ENCODE peak calls at places on chromosomes 6 and 20, in ten cellular contexts. R is RWPE2; T is tibial nerve; M is effector memory CD4-positive, alpha-beta T cell; I is naive thymus-derived CD4-positive, alpha-beta T cell; E is breast epithelium; P is endothelial cell of umbilical vein; G is CD4-positive, CD25-positive, alpha-beta regulatory T cell; C is stomach; K is left lung. Z is an unnamed sample.

GRCh38 chr20:52166150-52166549 is 25.4 kb downstream of the ZFP64 start:
- DNase-seq in P (no peak), M (no peak), E (no peak), C (no peak), R (no peak), I (no peak), T (no peak), K (no peak), G (no peak), Z (no peak)

GRCh38 chr20:10527781-10528180 is 92.7 kb downstream of the SLX4IP start:
- DNase-seq in T (no peak), M (no peak), K (no peak), I (no peak), G (no peak), C (no peak), E (no peak), P (no peak), R (no peak), Z (no peak)

GRCh38 chr20:57596998-57597939 is 23.0 kb downstream of the ZBP1 start:
- DNase-seq in C (peak; percentile 77), I (peak; percentile 69), M (peak; percentile 63), T (peak; percentile 61), G (peak; percentile 62), R (peak; percentile 87), P (peak; percentile 17), E (peak; percentile 43), K (peak; percentile 62), Z (peak; percentile 58)

GRCh38 chr6:145137425-145137824 is 597.9 kb downstream of the EPM2A start:
- DNase-seq in I (no peak), R (no peak), T (no peak), M (no peak), G (no peak), P (peak; percentile 29), E (no peak), C (no peak), K (no peak), Z (no peak)

GRCh38 chr6:167331565-167331964 is 6.7 kb downstream of the TTLL2 start:
- DNase-seq in C (peak; percentile 50), P (no peak), E (no peak), T (no peak), M (no peak), G (no peak), I (no peak), R (no peak), K (no peak), Z (no peak)

GRCh38 chr20:58024241-58024721 is 204.2 kb downstream of the ANKRD60 start:
- DNase-seq in C (no peak), G (no peak), I (no peak), T (no peak), E (peak; percentile 14), M (no peak), K (no peak), R (peak; percentile 76), P (no peak), Z (no peak)

GRCh38 chr6:161748535-161749386 is 474.9 kb upstream of the AGPAT4 start:
- DNase-seq in C (peak; percentile 51), K (no peak), M (no peak), T (peak; percentile 22), G (peak; percentile 11), P (peak; percentile 5), I (no peak), E (no peak), R (no peak), Z (peak; percentile 84)

GRCh38 chr6:158505194-158505593 is 54.7 kb upstream of the TMEM181 start:
- DNase-seq in G (no peak), R (no peak), E (no peak), K (no peak), T (no peak), I (no peak), P (no peak), M (no peak), C (no peak), Z (no peak)

GRCh38 chr6:34506718-34507117 is 40.8 kb downstream of the PACSIN1 start:
- DNase-seq in P (no peak), M (no peak), K (no peak), E (no peak), I (no peak), C (no peak), R (peak; percentile 26), T (no peak), G (no peak), Z (no peak)

GRCh38 chr6:40947876-40948514 is 91.0 kb downstream of the UNC5CL start:
- DNase-seq in P (peak; percentile 71), I (no peak), M (no peak), R (no peak), G (peak; percentile 24), C (no peak), E (no peak), T (no peak), K (no peak), Z (no peak)

GRCh38 chr20:24670981-24671380 is 201.6 kb downstream of the SYNDIG1 start:
- DNase-seq in I (no peak), G (no peak), C (no peak), K (peak; percentile 18), P (no peak), M (no peak), E (no peak), T (no peak), R (peak; percentile 28), Z (no peak)

GRCh38 chr20:21230686-21231085 is 72.4 kb upstream of the XRN2 start:
- DNase-seq in C (no peak), I (no peak), E (no peak), M (no peak), P (no peak), T (no peak), R (no peak), G (no peak), K (no peak), Z (no peak)

DNA sequence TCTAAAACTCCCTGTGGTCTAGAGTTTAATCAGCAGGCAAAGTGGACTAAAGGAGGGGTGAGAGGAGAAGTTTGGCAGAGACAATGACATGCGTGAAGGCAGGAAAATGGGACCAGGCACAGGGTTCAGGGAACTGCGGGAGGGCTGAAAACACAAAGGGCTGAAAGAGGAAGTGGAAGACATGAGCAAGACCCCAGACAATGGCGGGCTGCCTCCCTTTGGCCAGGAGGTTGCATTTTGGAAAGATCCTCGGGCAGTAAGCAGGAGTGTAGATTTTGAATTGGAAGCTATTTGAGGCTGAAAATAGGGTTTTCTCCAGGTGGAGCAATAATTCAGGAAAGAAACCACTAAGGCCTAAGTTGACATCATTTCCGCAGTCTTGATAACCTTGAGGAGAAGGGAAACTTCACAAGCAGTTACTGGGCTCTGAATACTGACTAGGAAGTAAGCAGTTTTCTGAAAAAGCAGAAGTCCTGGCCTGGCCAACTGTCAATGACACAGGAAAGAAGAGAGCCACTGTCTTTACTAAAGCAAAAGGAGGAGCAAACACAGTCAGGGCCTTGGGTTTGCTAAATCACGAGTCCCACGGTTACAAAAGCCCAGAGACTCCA is 3.4 kb downstream of the LY86 start:
- DNase-seq in R (no peak), I (no peak), M (no peak), T (peak; percentile 48), P (no peak), E (no peak), G (no peak), K (peak; percentile 71), C (no peak), Z (no peak)
- H3K27ac ChIP-seq in R (no peak overlapping the region), I (peak overlapping the region; percentile 14), M (no peak overlapping the region), T (no peak overlapping the region), P (no peak overlapping the region), E (no peak overlapping the region), G (no peak overlapping the region), K (peak overlapping the region; percentile 92), C (peak overlapping the region; percentile 37), Z (no peak overlapping the region)

GRCh38 chr6:7343546-7344475 is 30.8 kb upstream of the SSR1 start:
- DNase-seq in I (no peak), T (no peak), K (no peak), C (no peak), E (no peak), G (no peak), P (no peak), M (no peak), R (no peak), Z (no peak)
- H3K4me3 ChIP-seq in I (no peak overlapping the region), T (no peak overlapping the region), K (no peak overlapping the region), C (no peak overlapping the region), E (no peak overlapping the region), G (no peak overlapping the region), P (no peak overlapping the region), M (no peak overlapping the region), R (no peak overlapping the region), Z (no peak overlapping the region)

DNA sequence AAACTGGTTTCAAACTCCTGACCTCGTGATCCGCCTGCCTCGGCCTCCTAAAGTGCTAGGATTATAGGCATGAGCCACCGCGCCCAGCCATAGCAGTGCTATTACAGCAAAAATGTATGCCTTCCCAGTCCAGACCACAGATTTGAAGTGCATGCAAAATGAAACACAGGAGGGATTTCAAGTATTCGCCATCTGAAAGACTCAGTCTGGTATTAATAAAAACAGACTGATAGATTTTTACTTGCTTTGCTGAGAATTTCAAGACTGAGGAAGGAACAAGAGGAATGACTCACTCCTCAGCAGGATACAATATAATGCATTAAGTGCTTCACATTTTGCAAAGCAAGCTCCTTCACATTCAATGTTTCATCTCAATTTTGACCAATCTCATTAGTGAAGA is 134.9 kb downstream of the TMEM200A start:
- DNase-seq in I (no peak), C (no peak), K (no peak), E (no peak), P (peak; percentile 16), T (no peak), R (no peak), G (no peak), M (no peak), Z (no peak)
- H3K27me3 ChIP-seq in I (no peaks in the 10 kb centered on the region), C (no peaks in the 10 kb centered on the region), K (no peaks in the 10 kb centered on the region), E (no peaks in the 10 kb centered on the region), P (no peaks in the 10 kb centered on the region), T (no peaks in the 10 kb centered on the region), R (no peaks in the 10 kb centered on the region), G (peaks cover 2% of the 10 kb centered on the region), M (no peaks in the 10 kb centered on the region), Z (no peaks in the 10 kb centered on the region)

GRCh38 chr6:35686873-35687557 is 1.7 kb downstream of the FKBP5 start:
- DNase-seq in E (no peak), P (no peak), G (no peak), R (no peak), K (no peak), C (no peak), T (no peak), M (no peak), I (no peak), Z (no peak)

GRCh38 chr6:35683267-35683666 is 5.4 kb downstream of the FKBP5 start:
- DNase-seq in I (no peak), T (no peak), E (no peak), K (no peak), P (no peak), M (no peak), G (no peak), C (no peak), R (no peak), Z (no peak)

GRCh38 chr6:35687658-35688604 is 784 bp downstream of the FKBP5 start:
- DNase-seq in M (peak; percentile 38), R (peak; percentile 70), E (peak; percentile 37), G (peak; percentile 78), T (peak; percentile 55), I (peak; percentile 45), P (peak; percentile 72), K (peak; percentile 76), C (peak; percentile 69), Z (peak; percentile 79)

GRCh38 chr6:35688605-35689322 is at the start of gene FKBP5:
- DNase-seq in K (peak; percentile 96), I (peak; percentile 81), P (peak; percentile 89), C (peak; percentile 97), T (peak; percentile 95), M (peak; percentile 86), G (peak; percentile 92), E (peak; percentile 93), R (peak; percentile 93), Z (peak; percentile 99)

DNA sequence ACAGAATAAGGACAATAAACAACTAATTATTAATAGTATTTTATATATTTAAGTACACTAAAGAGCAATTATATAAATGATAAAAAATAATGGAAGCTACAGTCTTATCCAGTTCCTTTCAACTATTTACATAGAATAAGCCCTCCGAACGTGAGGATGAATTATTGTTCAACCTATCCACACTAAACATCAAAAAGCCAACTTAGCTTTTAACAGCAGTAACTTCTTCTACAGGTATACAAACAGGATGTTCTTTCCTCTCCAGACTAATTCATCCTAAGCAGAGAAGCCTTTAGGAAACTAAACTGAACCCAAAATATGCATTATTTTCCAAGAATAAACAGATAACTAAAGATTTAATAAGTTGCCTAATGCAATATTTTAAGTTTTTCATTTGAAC is 2.3 kb downstream of the FKBP5 start:
- DNase-seq in G (no peak), K (no peak), R (no peak), C (no peak), P (no peak), T (no peak), E (no peak), M (no peak), I (no peak), Z (no peak)
- H3K27ac ChIP-seq in G (no peak overlapping the region), K (peak overlapping the region; percentile 92), R (peak overlapping the region; percentile 82), C (peak overlapping the region; percentile 98), P (no peak overlapping the region), T (peak overlapping the region; percentile 99), E (peak overlapping the region; percentile 94), M (peak overlapping the region; percentile 35), I (peak overlapping the region; percentile 92), Z (no peak overlapping the region)

Z was measured in WERI-Rb-1.